ENCODE peak calls at places on chromosome 6, in five cellular contexts. L, D, W, G and Z are unnamed samples.
A peak's percentile ranks its signal among the peaks of the same experiment; 100 is the strongest.

GRCh38 chr6:52522151-52522626 is 54.7 kb downstream of the TRAM2 start:
- DNase-seq in L (peak; percentile 60), W (peak; percentile 61), G (peak; percentile 84), D (peak; percentile 77), Z (no peak)

GRCh38 chr6:29011276-29011734 is 6.2 kb upstream of the ZNF311 start:
- DNase-seq in L (no peak), D (peak; percentile 69), W (no peak), G (no peak), Z (peak; percentile 67)

GRCh38 chr6:169824848-169825557 is 73.6 kb downstream of the ERMARD start:
- DNase-seq in G (no peak), W (no peak), L (no peak), D (no peak), Z (no peak)

GRCh38 chr6:125267806-125268523 is 33.8 kb downstream of the HDDC2 start:
- DNase-seq in D (peak; percentile 34), L (peak; percentile 73), W (no peak), G (no peak), Z (no peak)

GRCh38 chr6:136225496-136225895 is 24.6 kb downstream of the MTFR2 start:
- DNase-seq in L (no peak), G (no peak), W (no peak), D (peak; percentile 12), Z (no peak)

GRCh38 chr6:6890400-6890858 is 217.3 kb upstream of the RREB1 start:
- DNase-seq in D (no peak), L (peak; percentile 67), W (peak; percentile 50), G (peak; percentile 70), Z (peak; percentile 42)

GRCh38 chr6:26290941-26291340 is 74.1 kb upstream of the BTN3A2 start:
- DNase-seq in W (no peak), D (no peak), G (no peak), L (no peak), Z (no peak)

GRCh38 chr6:6885521-6886088 is 222.2 kb upstream of the RREB1 start:
- DNase-seq in L (peak; percentile 78), W (peak; percentile 47), G (peak; percentile 83), D (no peak), Z (no peak)

GRCh38 chr6:33967966-33968724 is 164.3 kb upstream of the MLN start:
- DNase-seq in G (peak; percentile 41), D (no peak), W (no peak), L (no peak), Z (no peak)

GRCh38 chr6:36700812-36701211 is 3.2 kb downstream of the RAB44 start:
- DNase-seq in G (no peak), L (no peak), W (no peak), D (no peak), Z (no peak)

GRCh38 chr6:36703081-36703606 is 5.5 kb downstream of the RAB44 start:
- DNase-seq in D (no peak), W (no peak), G (peak; percentile 23), L (no peak), Z (no peak)

GRCh38 chr6:36700071-36700811 is 2.6 kb downstream of the RAB44 start:
- DNase-seq in W (no peak), L (no peak), G (peak; percentile 27), D (no peak), Z (no peak)

GRCh38 chr6:36702656-36703055 is 5.0 kb downstream of the RAB44 start:
- DNase-seq in W (no peak), L (no peak), D (no peak), G (no peak), Z (no peak)

GRCh38 chr6:36701401-36701991 is 3.9 kb downstream of the RAB44 start:
- DNase-seq in D (no peak), L (no peak), W (no peak), G (peak; percentile 43), Z (no peak)
- TF ChIP-seq CTCF in D (no peak), L (no peak), W (no peak), G (no peak), Z (no peak)

DNA sequence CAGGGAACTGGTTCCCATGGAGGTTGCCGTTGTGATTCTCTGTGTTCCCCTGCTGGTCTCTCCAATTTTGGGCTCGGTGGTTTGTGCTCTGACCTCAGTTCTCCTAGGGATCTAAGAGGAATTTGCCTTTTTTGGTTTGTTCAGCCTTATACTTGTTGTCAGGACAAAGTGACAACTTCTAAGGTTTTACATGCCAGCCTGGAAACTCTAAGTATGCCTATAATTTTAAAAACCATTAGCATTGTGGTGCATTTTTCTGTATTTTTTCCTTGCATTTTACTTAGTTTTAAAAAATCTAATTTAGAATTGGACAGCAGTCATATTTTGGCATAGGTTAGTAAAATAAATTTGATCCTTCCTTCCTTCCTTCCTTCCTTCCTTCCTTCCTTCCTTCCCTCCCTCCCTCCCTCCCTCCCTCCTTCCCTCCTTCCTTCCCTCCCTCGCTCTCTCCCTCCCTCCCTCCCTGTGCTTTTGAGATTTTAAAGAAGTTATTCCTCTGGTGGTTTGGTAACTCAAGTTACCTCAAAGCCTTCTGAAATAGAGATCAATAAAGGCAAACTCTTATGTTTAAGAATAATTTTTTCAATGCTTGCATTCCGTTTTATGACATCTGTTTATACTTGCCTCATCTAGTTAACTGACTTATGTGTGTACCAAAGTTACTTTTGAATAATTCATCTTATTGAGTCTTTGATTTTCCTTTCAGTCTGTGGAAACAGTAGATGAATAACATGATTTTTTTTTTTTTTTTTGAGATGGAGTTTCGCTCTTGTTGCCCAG is 141.3 kb upstream of the RGS17 start:
- DNase-seq in G (no peak), L (no peak), D (no peak), W (no peak), Z (no peak)
- TF ChIP-seq CTCF in G (no peak), L (no peak), D (no peak), W (no peak), Z (no peak)

GRCh38 chr6:37607949-37608348 is 89.7 kb downstream of the MDGA1 start:
- DNase-seq in L (no peak), D (peak; percentile 63), G (no peak), W (no peak), Z (no peak)
- TF ChIP-seq CTCF in L (no peak), D (peak; percentile 55), G (no peak), W (peak; percentile 38), Z (peak; percentile 62)

GRCh38 chr6:131073577-131073976 is 10.5 kb upstream of the EPB41L2 start:
- DNase-seq in L (no peak), G (no peak), W (no peak), D (no peak), Z (no peak)
- TF ChIP-seq CTCF in L (no peak), G (no peak), W (no peak), D (no peak), Z (no peak)

DNA sequence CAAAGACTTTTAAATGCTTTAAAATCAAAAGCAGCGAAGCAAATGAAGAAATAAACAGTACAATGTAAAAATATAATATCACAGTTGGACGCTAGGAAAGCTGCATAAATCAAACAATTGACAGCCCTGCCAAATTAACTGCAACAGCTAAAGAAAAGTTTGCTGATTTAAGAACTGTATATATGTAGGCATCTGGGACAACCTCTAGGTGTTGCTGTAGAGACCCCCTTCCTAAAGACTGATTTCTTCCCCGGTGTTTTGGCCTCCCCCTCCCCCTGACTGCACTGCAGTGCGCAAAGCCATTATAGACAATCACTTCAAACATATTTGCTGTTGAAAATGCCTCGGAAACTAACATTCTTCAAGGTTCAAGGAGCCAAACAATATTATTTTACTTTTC is 1.1 kb downstream of the ELOVL4 start:
- DNase-seq in L (no peak), D (peak; percentile 42), G (no peak), W (no peak), Z (peak; percentile 42)
- TF ChIP-seq CTCF in L (no peak), D (no peak), G (no peak), W (no peak), Z (peak; percentile 41)

DNA sequence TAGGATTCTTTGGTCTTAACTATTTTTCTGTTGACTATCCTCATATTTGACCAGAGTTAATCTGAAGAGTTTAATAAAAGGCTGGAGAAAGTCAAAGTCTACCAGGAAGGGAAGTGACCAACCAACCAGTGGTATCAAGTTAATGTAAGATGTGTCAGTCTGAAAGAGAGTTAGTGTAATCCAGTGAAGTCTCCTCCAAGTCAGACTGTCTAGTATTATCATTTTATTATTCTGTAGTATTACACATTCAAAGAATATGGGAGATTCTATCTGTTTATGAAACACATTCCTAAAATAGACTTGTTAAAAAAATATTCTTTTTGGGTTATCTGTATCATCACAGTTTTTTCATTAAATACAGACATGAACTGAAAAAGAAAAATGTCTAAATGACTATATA is 194.4 kb downstream of the BTBD9 start:
- DNase-seq in G (no peak), L (no peak), W (no peak), D (peak; percentile 11), Z (no peak)
- TF ChIP-seq CTCF in G (no peak), L (no peak), W (no peak), D (no peak), Z (no peak)

GRCh38 chr6:73388433-73388799 is 6.2 kb upstream of the DDX43 start:
- DNase-seq in W (no peak), L (no peak), G (no peak), D (no peak), Z (no peak)

GRCh38 chr6:73377225-73377624 is 7.5 kb upstream of the OOEP start:
- DNase-seq in D (no peak), W (no peak), L (no peak), G (no peak), Z (no peak)

DNA sequence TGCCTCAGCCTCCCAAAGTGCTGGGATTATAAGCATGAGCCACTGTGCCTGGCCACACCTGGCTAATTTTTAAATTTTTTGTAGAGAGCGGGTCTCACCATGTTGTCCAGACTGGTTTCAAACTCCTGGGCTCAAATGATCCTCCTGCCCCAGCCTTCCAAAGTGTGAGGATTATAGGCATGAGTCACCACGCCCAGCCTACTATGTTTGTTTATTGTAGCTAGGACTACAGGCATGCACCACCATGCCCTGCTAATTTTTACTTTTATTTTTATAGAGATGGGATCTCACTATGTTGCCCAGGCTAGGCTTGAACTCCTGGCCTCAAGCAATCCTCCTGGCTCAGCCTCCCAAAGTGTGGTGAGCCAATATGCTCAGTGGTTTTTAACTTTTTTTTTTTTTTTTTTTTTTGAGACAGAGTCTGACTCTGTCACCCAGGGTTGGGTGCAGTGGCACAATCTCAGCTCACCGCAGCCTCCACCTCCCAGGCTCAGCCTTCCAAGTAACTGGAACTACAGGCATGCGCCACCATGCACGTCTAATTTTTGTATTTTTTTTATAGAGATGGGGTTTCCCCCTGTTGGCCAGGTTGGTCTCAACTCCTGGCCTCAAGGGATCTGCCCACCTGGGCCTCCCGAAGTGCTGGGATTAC is 12.0 kb upstream of the DDX43 start:
- DNase-seq in D (peak; percentile 4), L (no peak), G (no peak), W (no peak), Z (no peak)
- TF ChIP-seq CTCF in D (no peak), L (no peak), G (no peak), W (no peak), Z (no peak)

DNA sequence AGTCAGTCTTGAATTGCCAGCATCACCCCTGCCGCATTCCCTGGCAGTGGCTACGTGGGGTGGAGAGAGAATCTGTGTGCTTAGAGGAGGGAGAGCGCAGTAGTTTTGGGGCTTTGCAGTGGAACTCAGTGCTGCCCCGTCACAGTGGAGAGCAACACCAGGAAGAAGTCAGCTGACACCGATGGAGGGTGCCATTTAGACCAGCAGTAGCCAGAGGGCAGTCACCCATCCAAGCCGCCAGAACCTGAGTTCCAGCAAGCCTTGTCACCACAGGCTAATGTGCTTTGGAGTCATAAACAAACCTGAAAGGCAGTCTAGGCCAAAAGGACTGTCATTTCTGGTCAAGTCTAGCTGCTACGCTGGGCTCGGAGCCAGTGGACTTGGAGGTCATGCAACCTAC is 22.0 kb upstream of the PERP start:
- DNase-seq in D (no peak), L (no peak), G (no peak), W (no peak), Z (no peak)
- TF ChIP-seq CTCF in D (no peak), L (no peak), G (no peak), W (peak; percentile 9), Z (no peak)